ENCODE peak calls at places on chromosomes 16 and 17, in four cellular contexts. One of them, this sample, is unnamed.

GRCh38 chr17:64506201-64506575 is at the start of gene DDX5:
- DNase-seq in HepG2: peak
- DNase-seq in H1: peak
- DNase-seq in HCT116: peak
- DNase-seq in this sample: no peak

GRCh38 chr16:77652399-77652798 is 69.9 kb upstream of the NUDT7 start:
- DNase-seq in HepG2: no peak
- DNase-seq in H1: no peak
- DNase-seq in HCT116: no peak
- DNase-seq in this sample: no peak

GRCh38 chr17:45982791-45983613 is 16.0 kb upstream of the STH start:
- DNase-seq in HepG2: no peak
- DNase-seq in H1: no peak
- DNase-seq in HCT116: no peak
- DNase-seq in this sample: no peak

GRCh38 chr17:18360518-18360917 is 2.8 kb downstream of the SHMT1 start:
- DNase-seq in HepG2: no peak
- DNase-seq in H1: no peak
- DNase-seq in HCT116: no peak
- DNase-seq in this sample: no peak

GRCh38 chr17:79377230-79377790 is 233.5 kb downstream of the RBFOX3 start:
- DNase-seq in HepG2: no peak
- DNase-seq in H1: no peak
- DNase-seq in HCT116: no peak
- DNase-seq in this sample: no peak

GRCh38 chr17:67272312-67273050 is 27.5 kb upstream of the HELZ start:
- DNase-seq in HepG2: peak
- DNase-seq in H1: no peak
- DNase-seq in HCT116: no peak
- DNase-seq in this sample: no peak

GRCh38 chr17:38815576-38816193 is 9.4 kb downstream of the CWC25 start:
- DNase-seq in HepG2: no peak
- DNase-seq in H1: no peak
- DNase-seq in HCT116: no peak
- DNase-seq in this sample: no peak

GRCh38 chr17:32123782-32124181 is 18.5 kb upstream of the RHOT1 start:
- DNase-seq in HepG2: no peak
- DNase-seq in H1: no peak
- DNase-seq in HCT116: no peak
- DNase-seq in this sample: no peak

GRCh38 chr16:67884684-67885083 is at the start of gene NRN1L:
- DNase-seq in HepG2: no peak
- DNase-seq in H1: peak
- DNase-seq in HCT116: no peak
- DNase-seq in this sample: no peak

GRCh38 chr16:57985204-57986121 is 14.5 kb upstream of the CNGB1 start:
- DNase-seq in HepG2: no peak
- DNase-seq in H1: no peak
- DNase-seq in HCT116: no peak
- DNase-seq in this sample: no peak

GRCh38 chr17:67942810-67943209 is 53.5 kb downstream of the C17orf58 start:
- DNase-seq in HepG2: no peak
- DNase-seq in H1: no peak
- DNase-seq in HCT116: no peak
- DNase-seq in this sample: no peak

GRCh38 chr16:30660424-30661251 is 2.4 kb downstream of the FBRS start:
- DNase-seq in HepG2: no peak
- DNase-seq in H1: no peak
- DNase-seq in HCT116: no peak
- DNase-seq in this sample: no peak

GRCh38 chr16:22684282-22685161 is 129.4 kb upstream of the HS3ST2 start:
- DNase-seq in HepG2: no peak
- DNase-seq in H1: no peak
- DNase-seq in HCT116: no peak
- DNase-seq in this sample: no peak

GRCh38 chr17:57309479-57309878 is 53.2 kb downstream of the MSI2 start:
- DNase-seq in HepG2: no peak
- DNase-seq in H1: no peak
- DNase-seq in HCT116: no peak
- DNase-seq in this sample: no peak

GRCh38 chr16:354971-355441 is 2.5 kb upstream of the AXIN1 start:
- DNase-seq in HepG2: no peak
- DNase-seq in H1: no peak
- DNase-seq in HCT116: no peak
- DNase-seq in this sample: no peak

GRCh38 chr16:89344846-89345577 is 127.5 kb downstream of the ZNF778 start:
- DNase-seq in HepG2: no peak
- DNase-seq in H1: no peak
- DNase-seq in HCT116: no peak
- DNase-seq in this sample: no peak

GRCh38 chr16:31134625-31135534 is 647 bp downstream of the PRSS8 start:
- DNase-seq in HepG2: no peak
- DNase-seq in H1: no peak
- DNase-seq in HCT116: no peak
- DNase-seq in this sample: no peak

GRCh38 chr16:26816266-26816665 is 250.5 kb upstream of the C16orf82 start:
- DNase-seq in HepG2: peak
- DNase-seq in H1: no peak
- DNase-seq in HCT116: no peak
- DNase-seq in this sample: no peak

GRCh38 chr17:57090560-57091185 is 5.6 kb downstream of the AKAP1 start:
- DNase-seq in HepG2: no peak
- DNase-seq in H1: no peak
- DNase-seq in HCT116: no peak
- DNase-seq in this sample: peak

GRCh38 chr16:2749936-2750335 is 2.5 kb upstream of the SRRM2 start:
- DNase-seq in HepG2: no peak
- DNase-seq in H1: no peak
- DNase-seq in HCT116: no peak
- DNase-seq in this sample: no peak

GRCh38 chr16:19410435-19411153 is 7.1 kb upstream of the TMC5 start:
- DNase-seq in HepG2: no peak
- DNase-seq in H1: peak
- DNase-seq in HCT116: no peak
- DNase-seq in this sample: no peak

GRCh38 chr17:17545031-17545820 is 46.3 kb downstream of the PEMT start:
- DNase-seq in HepG2: no peak
- DNase-seq in H1: no peak
- DNase-seq in HCT116: no peak
- DNase-seq in this sample: no peak

GRCh38 chr16:67035364-67035763 is 6.4 kb downstream of the CBFB start:
- DNase-seq in HepG2: no peak
- DNase-seq in H1: no peak
- DNase-seq in HCT116: no peak
- DNase-seq in this sample: no peak

GRCh38 chr16:8928467-8928957 is 35.2 kb downstream of the USP7 start:
- DNase-seq in HepG2: no peak
- DNase-seq in H1: no peak
- DNase-seq in HCT116: no peak
- DNase-seq in this sample: peak

GRCh38 chr17:53058031-53058430 is 764.7 kb upstream of the KIF2B start:
- DNase-seq in HepG2: no peak
- DNase-seq in H1: no peak
- DNase-seq in HCT116: no peak
- DNase-seq in this sample: no peak

GRCh38 chr17:65523411-65523810 is 38.0 kb downstream of the AXIN2 start:
- DNase-seq in HepG2: no peak
- DNase-seq in H1: no peak
- DNase-seq in HCT116: no peak
- DNase-seq in this sample: no peak
- TF ChIP-seq EZH2 in HepG2: no peak
- TF ChIP-seq EZH2 in H1: no peak
- TF ChIP-seq EZH2 in HCT116: no peak
- TF ChIP-seq EZH2 in this sample: no peak

GRCh38 chr17:50466371-50467113 is 2.1 kb downstream of the CHAD start:
- DNase-seq in HepG2: no peak
- DNase-seq in H1: no peak
- DNase-seq in HCT116: no peak
- DNase-seq in this sample: no peak
- TF ChIP-seq POLR2AphosphoS5 in HepG2: no peak
- TF ChIP-seq POLR2AphosphoS5 in H1: no peak
- TF ChIP-seq POLR2AphosphoS5 in HCT116: no peak
- TF ChIP-seq POLR2AphosphoS5 in this sample: no peak

GRCh38 chr17:75668489-75668888 is 1.4 kb downstream of the SAP30BP start:
- DNase-seq in HepG2: no peak
- DNase-seq in H1: no peak
- DNase-seq in HCT116: no peak
- DNase-seq in this sample: no peak
- H3K9ac ChIP-seq in HepG2: peak
- H3K9ac ChIP-seq in H1: no peak
- H3K9ac ChIP-seq in HCT116: peak
- H3K9ac ChIP-seq in this sample: peak

GRCh38 chr17:81802048-81802758 is 1.7 kb upstream of the GCGR start:
- DNase-seq in HepG2: no peak
- DNase-seq in H1: no peak
- DNase-seq in HCT116: no peak
- DNase-seq in this sample: no peak

GRCh38 chr17:81803728-81804558 is at the start of gene GCGR:
- DNase-seq in HepG2: no peak
- DNase-seq in H1: no peak
- DNase-seq in HCT116: no peak
- DNase-seq in this sample: no peak

GRCh38 chr17:81801327-81801726 is 2.6 kb upstream of the GCGR start:
- DNase-seq in HepG2: no peak
- DNase-seq in H1: no peak
- DNase-seq in HCT116: no peak
- DNase-seq in this sample: no peak

GRCh38 chr17:81804559-81805399 is 829 bp downstream of the GCGR start:
- DNase-seq in HepG2: no peak
- DNase-seq in H1: no peak
- DNase-seq in HCT116: no peak
- DNase-seq in this sample: no peak

DNA sequence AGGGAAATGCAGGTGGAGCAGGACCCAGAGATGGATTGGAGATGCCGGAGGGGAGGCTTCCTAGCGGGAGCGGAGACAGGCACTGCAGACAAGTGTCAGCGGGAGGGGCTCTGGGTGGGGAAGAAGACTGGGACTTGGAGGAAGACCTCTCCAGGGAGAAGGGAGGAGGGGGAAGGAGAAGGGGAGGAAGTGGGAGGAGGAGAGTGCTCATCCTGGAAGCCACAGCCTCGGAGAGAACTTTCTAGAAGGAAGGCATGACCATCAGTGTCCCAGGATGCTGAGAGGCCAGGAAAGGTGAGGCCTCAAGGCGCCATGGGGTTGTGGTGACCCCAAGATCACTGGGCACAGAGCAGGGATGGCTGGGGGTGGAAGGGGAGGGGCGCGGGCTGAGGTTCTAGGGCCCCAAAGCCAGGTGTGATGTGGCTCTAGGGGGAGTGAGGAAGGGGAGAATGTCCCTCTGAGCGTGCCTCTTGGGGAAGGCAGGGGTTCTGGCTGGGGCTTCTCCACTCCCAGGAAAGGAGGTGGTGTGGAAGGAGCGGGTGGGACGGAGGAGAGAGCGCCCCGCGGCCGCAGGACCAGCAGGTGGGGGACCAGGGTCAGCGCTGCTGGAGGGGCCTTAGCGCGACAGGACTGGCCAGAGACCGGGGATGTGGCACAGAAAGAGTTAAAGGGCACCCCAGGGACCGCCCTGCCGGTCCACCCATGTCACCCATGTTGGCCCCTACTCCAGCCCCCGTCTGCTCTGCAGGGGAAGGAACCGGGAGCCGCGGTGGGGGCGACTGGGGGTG is 900 bp upstream of the GCGR start:
- DNase-seq in HepG2: no peak
- DNase-seq in H1: no peak
- DNase-seq in HCT116: no peak
- DNase-seq in this sample: no peak
- TF ChIP-seq EZH2 in HepG2: no peak
- TF ChIP-seq EZH2 in H1: no peak
- TF ChIP-seq EZH2 in HCT116: no peak
- TF ChIP-seq EZH2 in this sample: no peak

GRCh38 chr17:78040561-78041400 is 82.3 kb downstream of the TNRC6C start:
- DNase-seq in HepG2: no peak
- DNase-seq in H1: no peak
- DNase-seq in HCT116: peak
- DNase-seq in this sample: peak
- TF ChIP-seq POLR2AphosphoS5 in HepG2: no peak
- TF ChIP-seq POLR2AphosphoS5 in H1: no peak
- TF ChIP-seq POLR2AphosphoS5 in HCT116: peak
- TF ChIP-seq POLR2AphosphoS5 in this sample: peak

GRCh38 chr17:3544365-3544764 is 13.2 kb downstream of the TRPV3 start:
- DNase-seq in HepG2: no peak
- DNase-seq in H1: no peak
- DNase-seq in HCT116: no peak
- DNase-seq in this sample: no peak

GRCh38 chr17:3546521-3546920 is 11.1 kb downstream of the TRPV3 start:
- DNase-seq in HepG2: peak
- DNase-seq in H1: no peak
- DNase-seq in HCT116: no peak
- DNase-seq in this sample: no peak

GRCh38 chr17:3546997-3547396 is 10.6 kb downstream of the TRPV3 start:
- DNase-seq in HepG2: no peak
- DNase-seq in H1: no peak
- DNase-seq in HCT116: no peak
- DNase-seq in this sample: no peak

GRCh38 chr17:3543453-3543852 is 14.2 kb downstream of the TRPV3 start:
- DNase-seq in HepG2: no peak
- DNase-seq in H1: no peak
- DNase-seq in HCT116: no peak
- DNase-seq in this sample: no peak

GRCh38 chr17:3545151-3545550 is 12.5 kb downstream of the TRPV3 start:
- DNase-seq in HepG2: no peak
- DNase-seq in H1: no peak
- DNase-seq in HCT116: no peak
- DNase-seq in this sample: no peak
- H3K9ac ChIP-seq in HepG2: no peak
- H3K9ac ChIP-seq in H1: no peak
- H3K9ac ChIP-seq in HCT116: no peak
- H3K9ac ChIP-seq in this sample: no peak

DNA sequence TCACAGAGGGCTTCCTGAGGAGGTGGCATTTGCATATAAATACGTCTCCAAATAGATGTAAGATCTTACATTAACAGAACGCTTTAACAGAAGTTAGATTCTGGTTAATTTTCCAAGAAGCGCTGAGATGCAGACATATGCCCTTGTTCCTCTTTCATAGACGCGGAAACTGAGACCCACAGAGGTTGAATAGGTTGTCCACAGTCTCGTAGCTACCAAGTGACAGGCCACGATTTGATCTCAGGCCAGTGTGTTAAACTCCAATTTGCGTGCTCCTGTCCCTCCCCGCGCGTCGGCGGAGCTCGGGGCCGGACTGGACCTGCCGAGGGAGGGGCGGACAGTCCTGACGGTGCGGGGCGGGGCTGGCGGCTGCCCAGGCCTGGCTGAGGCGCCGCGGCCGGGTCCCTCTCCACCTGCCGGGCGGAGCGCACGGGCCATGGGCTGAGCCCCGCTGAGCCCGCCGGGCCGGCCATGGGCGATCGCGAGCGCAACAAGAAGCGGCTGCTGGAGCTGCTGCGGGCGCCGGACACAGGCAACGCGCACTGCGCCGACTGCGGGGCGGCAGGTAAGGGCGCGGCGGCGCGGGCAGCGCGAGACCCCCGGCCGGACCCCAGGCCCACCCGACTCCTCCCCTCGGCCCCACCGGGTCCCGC is at the start of gene ADAP2:
- DNase-seq in HepG2: no peak
- DNase-seq in H1: no peak
- DNase-seq in HCT116: peak
- DNase-seq in this sample: no peak
- TF ChIP-seq EZH2 in HepG2: no peak
- TF ChIP-seq EZH2 in H1: no peak
- TF ChIP-seq EZH2 in HCT116: no peak
- TF ChIP-seq EZH2 in this sample: peak

This sample was measured in SK-N-MC.